ENCODE peak calls at places on chromosomes 7 and 10, in nine cellular contexts. R is colonic mucosa, S is heart right ventricle, G is left ventricle myocardium inferior, Q is GM23338, Z is Calu3, B is GM13976, K is cardiac fibroblast, M is astrocyte. I is an unnamed sample.

GRCh38 chr10:118763202-118763988 is 8.6 kb upstream of the CACUL1 start:
- DNase-seq in R (no peak), S (no peak), G (no peak), Q (no peak), Z (no peak), B (no peak), K (no peak), M (no peak), I (no peak)

GRCh38 chr10:86489071-86489810 is 32.4 kb downstream of the WAPL start:
- DNase-seq in R (no peak), S (no peak), G (no peak), Q (no peak), Z (no peak), B (no peak), K (no peak), M (no peak), I (no peak)

GRCh38 chr7:94355389-94355788 is 39.3 kb upstream of the COL1A2 start:
- DNase-seq in R (no peak), S (no peak), G (no peak), Q (no peak), Z (no peak), B (no peak), K (peak), M (peak), I (no peak)

GRCh38 chr7:87159538-87159937 is 7.3 kb downstream of the DMTF1 start:
- DNase-seq in R (no peak), S (no peak), G (no peak), Q (no peak), Z (no peak), B (no peak), K (no peak), M (no peak), I (no peak)

GRCh38 chr7:74174606-74175082 is 488 bp downstream of the EIF4H start:
- DNase-seq in R (peak), S (peak), G (peak), Q (peak), Z (peak), B (no peak), K (peak), M (peak), I (peak)

GRCh38 chr7:12257582-12257981 is 46.5 kb downstream of the TMEM106B start:
- DNase-seq in R (no peak), S (no peak), G (no peak), Q (no peak), Z (no peak), B (peak), K (peak), M (peak), I (no peak)

GRCh38 chr7:88546808-88547207 is 212.7 kb upstream of the ZNF804B start:
- DNase-seq in R (peak), S (no peak), G (no peak), Q (peak), Z (peak), B (peak), K (peak), M (no peak), I (no peak)

GRCh38 chr10:73577788-73578187 is 13.4 kb downstream of the USP54 start:
- DNase-seq in R (peak), S (peak), G (peak), Q (peak), Z (peak), B (no peak), K (peak), M (peak), I (no peak)

GRCh38 chr10:30160431-30160982 is 101.1 kb upstream of the JCAD start:
- DNase-seq in R (no peak), S (no peak), G (no peak), Q (no peak), Z (no peak), B (no peak), K (no peak), M (no peak), I (no peak)

GRCh38 chr7:13024323-13024722 is 336.9 kb downstream of the ARL4A start:
- DNase-seq in R (no peak), S (no peak), G (no peak), Q (no peak), Z (no peak), B (no peak), K (peak), M (no peak), I (no peak)

DNA sequence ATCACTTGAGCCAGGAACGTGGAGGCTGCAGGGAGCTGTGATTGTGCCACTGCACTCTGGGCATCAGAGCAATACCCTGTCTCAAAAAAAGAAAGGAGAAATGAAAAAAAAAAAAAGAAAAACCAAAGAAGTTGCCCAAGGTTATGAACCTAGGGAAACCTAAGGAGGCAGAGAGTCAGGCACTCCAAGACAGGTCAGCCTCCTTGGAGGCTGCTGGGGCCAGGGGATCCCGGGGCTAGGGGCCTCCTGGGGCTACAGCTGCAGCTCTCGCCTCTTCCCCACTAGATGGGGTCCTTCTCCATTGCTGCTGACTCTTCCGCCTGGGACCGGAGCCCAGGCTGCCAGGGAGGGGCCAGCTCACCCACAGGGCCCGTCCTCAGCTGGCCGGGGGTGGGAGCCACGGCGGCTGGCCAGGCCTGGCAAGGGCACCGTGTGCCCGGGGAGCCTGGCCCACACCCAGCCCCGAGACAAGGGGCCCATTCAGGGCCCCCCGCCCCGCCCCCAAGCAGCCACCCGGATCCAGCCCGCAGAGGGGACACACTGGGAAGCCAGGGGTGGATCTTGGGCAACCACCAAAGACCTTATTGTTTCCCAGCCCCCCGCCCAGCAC is 1.7 kb upstream of the SPACDR start:
- DNase-seq in R (peak), S (peak), G (peak), Q (peak), Z (peak), B (no peak), K (peak), M (peak), I (no peak)
- TF ChIP-seq CTCF in R (peak), S (peak), G (peak), Q (peak), Z (peak), B (peak), K (peak), M (peak), I (peak)

DNA sequence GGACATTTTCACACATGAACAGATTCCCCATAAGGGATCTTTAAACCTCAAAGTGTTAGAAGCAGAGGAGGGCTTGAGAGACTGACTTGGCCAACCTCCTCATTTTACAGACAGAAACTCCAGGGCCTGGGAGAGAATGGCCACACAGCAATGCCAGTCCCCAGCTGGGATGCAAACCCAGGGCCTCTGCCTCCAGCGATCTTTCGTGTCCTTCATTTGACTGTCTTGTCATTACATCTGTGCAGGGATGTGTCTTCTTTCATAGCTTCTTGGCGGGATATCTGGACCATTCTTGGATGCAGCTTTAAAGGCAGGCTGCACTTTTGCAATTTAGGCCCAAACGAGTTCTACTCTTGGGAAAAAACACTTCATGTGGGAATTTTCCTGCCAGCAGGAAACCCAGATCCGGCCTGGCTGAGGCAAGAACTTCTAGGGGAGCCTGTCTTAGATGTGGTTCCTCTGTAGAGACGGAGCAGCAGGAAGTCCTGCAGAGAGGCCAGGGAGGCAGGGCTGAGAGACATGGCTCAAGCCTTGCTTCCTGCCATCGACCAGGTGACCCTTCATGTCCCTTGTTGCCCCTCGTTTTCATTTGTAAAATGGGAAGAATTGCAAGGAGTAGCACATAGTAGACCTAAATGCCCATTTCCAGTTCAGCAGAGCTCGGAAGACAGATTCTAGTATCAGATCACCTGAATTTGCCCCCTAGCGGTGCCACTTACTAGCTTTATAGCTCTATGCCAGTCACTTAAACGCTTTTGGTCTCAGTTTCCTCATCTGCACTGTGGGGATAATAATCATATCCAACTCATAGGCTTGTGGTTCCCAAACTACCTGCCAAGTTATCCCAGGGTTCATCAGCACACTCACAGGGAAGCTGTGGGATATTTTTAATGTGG is 43.9 kb upstream of the SLC29A3 start:
- DNase-seq in R (no peak), S (no peak), G (no peak), Q (peak), Z (no peak), B (no peak), K (no peak), M (no peak), I (no peak)
- TF ChIP-seq CTCF in R (no peak), S (no peak), G (no peak), Q (peak), Z (no peak), B (no peak), K (no peak), M (no peak), I (no peak)

GRCh38 chr7:65238785-65239184 is 134.9 kb upstream of the ZNF92 start:
- DNase-seq in R (no peak), S (no peak), G (no peak), Q (peak), Z (no peak), B (no peak), K (no peak), M (no peak), I (no peak)

GRCh38 chr7:65239324-65239706 is 134.3 kb upstream of the ZNF92 start:
- DNase-seq in R (no peak), S (no peak), G (no peak), Q (no peak), Z (no peak), B (no peak), K (no peak), M (no peak), I (no peak)

GRCh38 chr7:65235586-65235985 is 138.1 kb upstream of the ZNF92 start:
- DNase-seq in R (no peak), S (no peak), G (no peak), Q (no peak), Z (no peak), B (no peak), K (no peak), M (no peak), I (no peak)

DNA sequence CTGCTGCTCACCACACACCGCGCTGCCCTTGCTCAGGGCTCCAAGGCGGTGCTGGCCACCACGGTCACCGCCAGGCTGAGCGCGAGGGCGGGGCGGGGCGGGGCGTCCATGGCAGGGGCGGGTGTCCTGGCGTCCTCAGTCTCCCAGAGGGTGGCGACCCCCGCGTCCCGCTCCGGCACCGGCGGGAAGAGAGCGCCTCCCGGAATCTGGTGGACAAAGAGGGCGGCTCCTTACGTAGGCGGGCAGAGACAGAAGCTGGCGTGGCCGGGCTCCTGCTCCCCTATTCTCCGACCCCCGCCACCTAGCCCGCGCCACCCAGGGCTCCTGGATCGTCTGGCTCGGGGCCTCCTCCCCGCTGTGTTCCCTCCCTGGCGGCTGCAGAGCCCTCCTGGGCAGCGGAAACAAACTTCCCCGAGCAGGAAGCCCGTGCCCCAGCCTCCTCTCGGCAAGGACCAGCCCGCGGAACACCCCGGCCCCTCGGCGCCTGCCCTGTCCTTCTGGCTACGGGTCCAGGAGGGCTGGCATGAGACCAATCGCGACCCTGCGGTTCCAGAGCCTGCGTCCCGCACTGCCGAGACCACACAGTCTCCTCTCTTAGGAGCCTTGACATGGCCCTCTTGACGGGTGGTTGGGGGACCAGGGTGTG is 133.8 kb upstream of the ZNF92 start:
- DNase-seq in R (peak), S (peak), G (no peak), Q (peak), Z (peak), B (no peak), K (peak), M (peak), I (peak)
- TF ChIP-seq CTCF in R (no peak), S (no peak), G (no peak), Q (no peak), Z (no peak), B (no peak), K (no peak), M (no peak), I (peak)

DNA sequence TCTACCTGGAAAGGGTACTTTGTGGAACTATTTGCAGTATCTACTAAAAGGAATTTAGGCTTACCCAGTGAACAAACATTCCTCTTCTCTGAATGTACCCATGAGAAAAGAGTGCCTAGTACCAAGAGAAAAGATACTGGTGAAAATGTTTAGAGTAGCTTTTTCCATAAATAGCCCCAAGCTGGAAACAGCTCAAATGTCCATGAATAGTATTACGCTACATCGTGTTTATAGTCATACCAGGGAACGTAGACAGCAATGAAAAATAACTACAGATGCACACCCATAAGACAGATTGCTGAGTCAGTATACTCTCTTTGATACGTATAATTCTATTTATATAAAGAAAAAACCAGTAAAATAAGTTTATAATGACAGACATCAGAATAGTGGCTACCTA is 285.9 kb downstream of the KLF6 start:
- DNase-seq in R (no peak), S (no peak), G (no peak), Q (peak), Z (no peak), B (no peak), K (peak), M (peak), I (no peak)
- TF ChIP-seq CTCF in R (no peak), S (no peak), G (no peak), Q (no peak), Z (no peak), B (no peak), K (no peak), M (no peak), I (no peak)

GRCh38 chr7:52920977-52921376 is 114.5 kb upstream of the POM121L12 start:
- DNase-seq in R (no peak), S (no peak), G (no peak), Q (no peak), Z (no peak), B (no peak), K (no peak), M (no peak), I (no peak)

GRCh38 chr7:52925332-52925731 is 110.1 kb upstream of the POM121L12 start:
- DNase-seq in R (no peak), S (no peak), G (no peak), Q (peak), Z (no peak), B (no peak), K (no peak), M (no peak), I (no peak)
- TF ChIP-seq CTCF in R (no peak), S (no peak), G (no peak), Q (peak), Z (no peak), B (no peak), K (no peak), M (no peak), I (no peak)

GRCh38 chr7:1593091-1593866 is 23.4 kb upstream of the PSMG3 start:
- DNase-seq in R (no peak), S (no peak), G (no peak), Q (no peak), Z (peak), B (no peak), K (peak), M (no peak), I (no peak)
- TF ChIP-seq CTCF in R (no peak), S (peak), G (peak), Q (peak), Z (peak), B (peak), K (peak), M (peak), I (peak)

DNA sequence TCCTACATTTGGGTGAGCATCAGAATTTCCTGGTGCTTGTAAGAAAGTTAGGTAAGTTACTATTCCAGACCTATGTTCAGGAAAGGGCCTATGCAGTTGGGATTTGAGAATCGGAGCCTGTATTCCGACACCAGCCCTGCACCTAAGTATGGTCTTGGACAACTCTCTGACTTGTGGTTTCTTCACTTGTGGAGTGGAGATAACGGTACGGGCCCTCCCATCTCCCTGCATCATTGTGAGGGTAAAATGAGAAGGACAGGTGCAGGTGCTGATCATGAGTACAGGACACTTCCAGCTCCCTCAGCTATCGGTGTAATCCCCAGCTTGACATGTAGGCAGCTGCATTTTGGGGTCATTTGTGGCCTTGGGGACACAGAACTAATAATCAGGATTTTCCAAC is 138.3 kb upstream of the NAMPT start:
- DNase-seq in R (no peak), S (no peak), G (no peak), Q (no peak), Z (no peak), B (no peak), K (no peak), M (no peak), I (no peak)
- TF ChIP-seq CTCF in R (no peak), S (no peak), G (no peak), Q (no peak), Z (no peak), B (no peak), K (no peak), M (no peak), I (no peak)

GRCh38 chr7:158165711-158166110 is 421.9 kb downstream of the PTPRN2 start:
- DNase-seq in R (no peak), S (no peak), G (no peak), Q (no peak), Z (no peak), B (no peak), K (no peak), M (no peak), I (no peak)
- TF ChIP-seq CTCF in R (no peak), S (no peak), G (no peak), Q (no peak), Z (no peak), B (no peak), K (no peak), M (no peak), I (no peak)

GRCh38 chr10:52110576-52110975 is 203.5 kb upstream of the DKK1 start:
- DNase-seq in R (no peak), S (no peak), G (no peak), Q (no peak), Z (no peak), B (no peak), K (no peak), M (no peak), I (no peak)

GRCh38 chr10:52108236-52108635 is 205.8 kb upstream of the DKK1 start:
- DNase-seq in R (no peak), S (no peak), G (no peak), Q (no peak), Z (no peak), B (no peak), K (no peak), M (no peak), I (no peak)

GRCh38 chr10:52106895-52107294 is 207.2 kb upstream of the DKK1 start:
- DNase-seq in R (no peak), S (no peak), G (no peak), Q (peak), Z (no peak), B (no peak), K (no peak), M (no peak), I (no peak)

DNA sequence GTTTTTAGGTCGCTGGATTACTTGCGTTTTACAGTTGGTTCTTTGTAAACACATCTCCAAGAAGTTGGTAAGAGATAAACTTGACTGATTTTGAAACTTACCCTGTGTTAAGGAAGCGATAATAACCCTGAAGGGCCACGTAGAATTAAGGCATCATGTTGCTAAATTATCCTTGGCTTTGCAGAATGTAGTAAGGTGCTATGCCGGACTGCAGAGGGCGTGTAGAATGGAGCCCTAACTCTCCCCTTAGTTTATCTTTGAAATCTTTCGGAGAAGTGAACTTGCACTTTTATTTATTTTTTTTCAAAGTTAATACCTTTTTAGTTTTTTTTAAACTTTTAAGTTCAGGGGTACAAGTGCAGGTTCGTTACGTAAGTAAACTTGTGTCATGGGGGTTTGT is 208.8 kb upstream of the DKK1 start:
- DNase-seq in R (no peak), S (no peak), G (no peak), Q (peak), Z (no peak), B (no peak), K (no peak), M (no peak), I (no peak)
- TF ChIP-seq CTCF in R (no peak), S (no peak), G (no peak), Q (peak), Z (no peak), B (no peak), K (no peak), M (no peak), I (no peak)

GRCh38 chr7:17062433-17063383 is 180.9 kb upstream of the AGR3 start:
- DNase-seq in R (no peak), S (no peak), G (no peak), Q (no peak), Z (no peak), B (no peak), K (peak), M (no peak), I (no peak)
- TF ChIP-seq CTCF in R (no peak), S (no peak), G (peak), Q (no peak), Z (peak), B (no peak), K (peak), M (no peak), I (peak)

I was measured in progenitor cell of endocrine pancreas.